ENCODE peak calls at places on chromosomes 6 and 20, in nine cellular contexts. One of them, this sample, is unnamed.

GRCh38 chr20:1283522-1284210 is 17.6 kb downstream of the SNPH start:
- DNase-seq in AG04450: no peak
- DNase-seq in breast epithelium: no peak
- DNase-seq in IMR-90: peak; percentile 30
- DNase-seq in A549: no peak
- DNase-seq in lower lobe of right lung: no peak
- DNase-seq in kidney epithelial cell: no peak
- DNase-seq in astrocyte of the cerebellum: no peak
- DNase-seq in mammary epithelial cell: no peak
- DNase-seq in this sample: no peak

GRCh38 chr6:47321582-47321981 is 11.9 kb upstream of the TNFRSF21 start:
- DNase-seq in lower lobe of right lung: no peak
- DNase-seq in AG04450: no peak
- DNase-seq in breast epithelium: no peak
- DNase-seq in mammary epithelial cell: no peak
- DNase-seq in IMR-90: no peak
- DNase-seq in A549: no peak
- DNase-seq in astrocyte of the cerebellum: no peak
- DNase-seq in kidney epithelial cell: no peak
- DNase-seq in this sample: no peak

GRCh38 chr6:7042654-7043545 is 64.9 kb upstream of the RREB1 start:
- DNase-seq in A549: no peak
- DNase-seq in breast epithelium: no peak
- DNase-seq in IMR-90: no peak
- DNase-seq in AG04450: no peak
- DNase-seq in mammary epithelial cell: no peak
- DNase-seq in kidney epithelial cell: no peak
- DNase-seq in astrocyte of the cerebellum: no peak
- DNase-seq in lower lobe of right lung: no peak
- DNase-seq in this sample: no peak

GRCh38 chr6:143549630-143550268 is 38.2 kb upstream of the FUCA2 start:
- DNase-seq in mammary epithelial cell: peak; percentile 93
- DNase-seq in AG04450: no peak
- DNase-seq in A549: no peak
- DNase-seq in IMR-90: no peak
- DNase-seq in lower lobe of right lung: no peak
- DNase-seq in astrocyte of the cerebellum: no peak
- DNase-seq in breast epithelium: no peak
- DNase-seq in kidney epithelial cell: no peak
- DNase-seq in this sample: peak; percentile 97

GRCh38 chr6:40887904-40888303 is 151.1 kb downstream of the UNC5CL start:
- DNase-seq in astrocyte of the cerebellum: no peak
- DNase-seq in lower lobe of right lung: no peak
- DNase-seq in kidney epithelial cell: no peak
- DNase-seq in IMR-90: no peak
- DNase-seq in breast epithelium: no peak
- DNase-seq in mammary epithelial cell: no peak
- DNase-seq in AG04450: no peak
- DNase-seq in A549: no peak
- DNase-seq in this sample: no peak

GRCh38 chr6:36578030-36578825 is 15.9 kb upstream of the SRSF3 start:
- DNase-seq in astrocyte of the cerebellum: no peak
- DNase-seq in breast epithelium: no peak
- DNase-seq in A549: no peak
- DNase-seq in kidney epithelial cell: no peak
- DNase-seq in AG04450: no peak
- DNase-seq in mammary epithelial cell: no peak
- DNase-seq in lower lobe of right lung: no peak
- DNase-seq in IMR-90: no peak
- DNase-seq in this sample: no peak

GRCh38 chr20:25282034-25282781 is 34.3 kb downstream of the PYGB start:
- DNase-seq in A549: no peak
- DNase-seq in astrocyte of the cerebellum: no peak
- DNase-seq in IMR-90: no peak
- DNase-seq in AG04450: no peak
- DNase-seq in mammary epithelial cell: no peak
- DNase-seq in kidney epithelial cell: no peak
- DNase-seq in breast epithelium: peak; percentile 44
- DNase-seq in lower lobe of right lung: peak; percentile 34
- DNase-seq in this sample: no peak

GRCh38 chr6:102298066-102298465 is 904.6 kb downstream of the GRIK2 start:
- DNase-seq in breast epithelium: no peak
- DNase-seq in A549: no peak
- DNase-seq in astrocyte of the cerebellum: no peak
- DNase-seq in mammary epithelial cell: no peak
- DNase-seq in lower lobe of right lung: no peak
- DNase-seq in kidney epithelial cell: no peak
- DNase-seq in AG04450: no peak
- DNase-seq in IMR-90: no peak
- DNase-seq in this sample: no peak

GRCh38 chr20:34302312-34302722 is 838 bp downstream of the AHCY start:
- DNase-seq in mammary epithelial cell: peak; percentile 25
- DNase-seq in breast epithelium: no peak
- DNase-seq in AG04450: no peak
- DNase-seq in astrocyte of the cerebellum: no peak
- DNase-seq in IMR-90: peak; percentile 47
- DNase-seq in kidney epithelial cell: no peak
- DNase-seq in lower lobe of right lung: no peak
- DNase-seq in A549: no peak
- DNase-seq in this sample: peak; percentile 70

GRCh38 chr6:77456531-77457248 is 6.6 kb downstream of the HTR1B start:
- DNase-seq in A549: peak; percentile 77
- DNase-seq in lower lobe of right lung: no peak
- DNase-seq in astrocyte of the cerebellum: peak; percentile 89
- DNase-seq in IMR-90: peak; percentile 100
- DNase-seq in mammary epithelial cell: peak; percentile 85
- DNase-seq in kidney epithelial cell: peak; percentile 77
- DNase-seq in AG04450: peak; percentile 99
- DNase-seq in breast epithelium: no peak
- DNase-seq in this sample: peak; percentile 94

GRCh38 chr6:77454386-77454785 is 8.9 kb downstream of the HTR1B start:
- DNase-seq in lower lobe of right lung: no peak
- DNase-seq in A549: no peak
- DNase-seq in astrocyte of the cerebellum: no peak
- DNase-seq in mammary epithelial cell: peak; percentile 15
- DNase-seq in AG04450: no peak
- DNase-seq in kidney epithelial cell: no peak
- DNase-seq in IMR-90: peak; percentile 21
- DNase-seq in breast epithelium: no peak
- DNase-seq in this sample: peak; percentile 86

GRCh38 chr6:77455271-77455670 is 8.0 kb downstream of the HTR1B start:
- DNase-seq in astrocyte of the cerebellum: no peak
- DNase-seq in mammary epithelial cell: no peak
- DNase-seq in breast epithelium: no peak
- DNase-seq in kidney epithelial cell: no peak
- DNase-seq in lower lobe of right lung: no peak
- DNase-seq in A549: no peak
- DNase-seq in IMR-90: peak; percentile 66
- DNase-seq in AG04450: no peak
- DNase-seq in this sample: no peak

GRCh38 chr6:77458421-77458820 is 4.9 kb downstream of the HTR1B start:
- DNase-seq in kidney epithelial cell: no peak
- DNase-seq in astrocyte of the cerebellum: no peak
- DNase-seq in A549: no peak
- DNase-seq in breast epithelium: no peak
- DNase-seq in AG04450: no peak
- DNase-seq in lower lobe of right lung: no peak
- DNase-seq in IMR-90: no peak
- DNase-seq in mammary epithelial cell: no peak
- DNase-seq in this sample: no peak

GRCh38 chr6:77457720-77458349 is 5.5 kb downstream of the HTR1B start:
- DNase-seq in IMR-90: peak; percentile 97
- DNase-seq in kidney epithelial cell: peak; percentile 34
- DNase-seq in AG04450: peak; percentile 90
- DNase-seq in astrocyte of the cerebellum: peak; percentile 86
- DNase-seq in A549: peak; percentile 78
- DNase-seq in mammary epithelial cell: peak; percentile 75
- DNase-seq in breast epithelium: no peak
- DNase-seq in lower lobe of right lung: peak; percentile 47
- DNase-seq in this sample: peak; percentile 92
- TF ChIP-seq CTCF in IMR-90: peak; percentile 84
- TF ChIP-seq CTCF in kidney epithelial cell: peak; percentile 82
- TF ChIP-seq CTCF in AG04450: peak; percentile 85
- TF ChIP-seq CTCF in astrocyte of the cerebellum: peak; percentile 80
- TF ChIP-seq CTCF in A549: peak; percentile 56
- TF ChIP-seq CTCF in mammary epithelial cell: peak; percentile 64
- TF ChIP-seq CTCF in breast epithelium: peak; percentile 45
- TF ChIP-seq CTCF in lower lobe of right lung: peak; percentile 72
- TF ChIP-seq CTCF in this sample: peak; percentile 77

GRCh38 chr20:4147319-4147718 is 132.0 kb upstream of the RNF24 start:
- DNase-seq in lower lobe of right lung: no peak
- DNase-seq in IMR-90: no peak
- DNase-seq in astrocyte of the cerebellum: no peak
- DNase-seq in breast epithelium: no peak
- DNase-seq in mammary epithelial cell: no peak
- DNase-seq in AG04450: no peak
- DNase-seq in A549: no peak
- DNase-seq in kidney epithelial cell: no peak
- DNase-seq in this sample: peak; percentile 19

GRCh38 chr20:4151991-4152695 is 136.8 kb upstream of the RNF24 start:
- DNase-seq in A549: no peak
- DNase-seq in kidney epithelial cell: peak; percentile 86
- DNase-seq in IMR-90: peak; percentile 78
- DNase-seq in astrocyte of the cerebellum: peak; percentile 59
- DNase-seq in AG04450: no peak
- DNase-seq in lower lobe of right lung: peak; percentile 48
- DNase-seq in breast epithelium: peak; percentile 25
- DNase-seq in mammary epithelial cell: no peak
- DNase-seq in this sample: peak; percentile 27

GRCh38 chr20:4151342-4151741 is 136.0 kb upstream of the RNF24 start:
- DNase-seq in astrocyte of the cerebellum: no peak
- DNase-seq in mammary epithelial cell: no peak
- DNase-seq in breast epithelium: no peak
- DNase-seq in A549: no peak
- DNase-seq in IMR-90: no peak
- DNase-seq in lower lobe of right lung: no peak
- DNase-seq in AG04450: no peak
- DNase-seq in kidney epithelial cell: no peak
- DNase-seq in this sample: no peak

GRCh38 chr20:4152696-4153235 is 137.4 kb upstream of the RNF24 start:
- DNase-seq in A549: no peak
- DNase-seq in astrocyte of the cerebellum: no peak
- DNase-seq in kidney epithelial cell: no peak
- DNase-seq in lower lobe of right lung: no peak
- DNase-seq in breast epithelium: no peak
- DNase-seq in IMR-90: peak; percentile 64
- DNase-seq in AG04450: no peak
- DNase-seq in mammary epithelial cell: no peak
- DNase-seq in this sample: no peak

GRCh38 chr20:4150095-4150492 is 134.7 kb upstream of the RNF24 start:
- DNase-seq in astrocyte of the cerebellum: no peak
- DNase-seq in kidney epithelial cell: no peak
- DNase-seq in IMR-90: peak; percentile 64
- DNase-seq in A549: peak; percentile 71
- DNase-seq in lower lobe of right lung: no peak
- DNase-seq in mammary epithelial cell: no peak
- DNase-seq in breast epithelium: peak; percentile 24
- DNase-seq in AG04450: no peak
- DNase-seq in this sample: peak; percentile 28
- H3K4me3 ChIP-seq in astrocyte of the cerebellum: peak overlapping the region; percentile 80
- H3K4me3 ChIP-seq in kidney epithelial cell: peak overlapping the region; percentile 92
- H3K4me3 ChIP-seq in IMR-90: peak overlapping the region; percentile 70
- H3K4me3 ChIP-seq in A549: peak overlapping the region; percentile 93
- H3K4me3 ChIP-seq in lower lobe of right lung: peak overlapping the region; percentile 70
- H3K4me3 ChIP-seq in mammary epithelial cell: peak overlapping the region; percentile 63
- H3K4me3 ChIP-seq in breast epithelium: peak overlapping the region; percentile 82
- H3K4me3 ChIP-seq in AG04450: peak overlapping the region; percentile 75
- H3K4me3 ChIP-seq in this sample: peak overlapping the region; percentile 57

GRCh38 chr6:30724906-30725667 is 4.9 kb downstream of the TUBB start:
- DNase-seq in astrocyte of the cerebellum: no peak
- DNase-seq in A549: no peak
- DNase-seq in IMR-90: peak; percentile 16
- DNase-seq in AG04450: no peak
- DNase-seq in mammary epithelial cell: no peak
- DNase-seq in breast epithelium: no peak
- DNase-seq in lower lobe of right lung: no peak
- DNase-seq in kidney epithelial cell: no peak
- DNase-seq in this sample: no peak

GRCh38 chr6:30726506-30727413 is 6.6 kb downstream of the TUBB start:
- DNase-seq in A549: no peak
- DNase-seq in IMR-90: peak; percentile 27
- DNase-seq in breast epithelium: no peak
- DNase-seq in mammary epithelial cell: no peak
- DNase-seq in kidney epithelial cell: no peak
- DNase-seq in astrocyte of the cerebellum: no peak
- DNase-seq in AG04450: no peak
- DNase-seq in lower lobe of right lung: no peak
- DNase-seq in this sample: no peak

GRCh38 chr6:30730611-30731435 is 10.7 kb downstream of the TUBB start:
- DNase-seq in IMR-90: peak; percentile 47
- DNase-seq in mammary epithelial cell: peak; percentile 88
- DNase-seq in kidney epithelial cell: no peak
- DNase-seq in lower lobe of right lung: peak; percentile 86
- DNase-seq in A549: peak; percentile 74
- DNase-seq in AG04450: no peak
- DNase-seq in astrocyte of the cerebellum: no peak
- DNase-seq in breast epithelium: peak; percentile 84
- DNase-seq in this sample: peak; percentile 91

GRCh38 chr6:30725713-30726505 is 5.8 kb downstream of the TUBB start:
- DNase-seq in astrocyte of the cerebellum: no peak
- DNase-seq in AG04450: no peak
- DNase-seq in mammary epithelial cell: no peak
- DNase-seq in kidney epithelial cell: no peak
- DNase-seq in A549: peak; percentile 36
- DNase-seq in lower lobe of right lung: no peak
- DNase-seq in IMR-90: peak; percentile 68
- DNase-seq in breast epithelium: no peak
- DNase-seq in this sample: no peak

DNA sequence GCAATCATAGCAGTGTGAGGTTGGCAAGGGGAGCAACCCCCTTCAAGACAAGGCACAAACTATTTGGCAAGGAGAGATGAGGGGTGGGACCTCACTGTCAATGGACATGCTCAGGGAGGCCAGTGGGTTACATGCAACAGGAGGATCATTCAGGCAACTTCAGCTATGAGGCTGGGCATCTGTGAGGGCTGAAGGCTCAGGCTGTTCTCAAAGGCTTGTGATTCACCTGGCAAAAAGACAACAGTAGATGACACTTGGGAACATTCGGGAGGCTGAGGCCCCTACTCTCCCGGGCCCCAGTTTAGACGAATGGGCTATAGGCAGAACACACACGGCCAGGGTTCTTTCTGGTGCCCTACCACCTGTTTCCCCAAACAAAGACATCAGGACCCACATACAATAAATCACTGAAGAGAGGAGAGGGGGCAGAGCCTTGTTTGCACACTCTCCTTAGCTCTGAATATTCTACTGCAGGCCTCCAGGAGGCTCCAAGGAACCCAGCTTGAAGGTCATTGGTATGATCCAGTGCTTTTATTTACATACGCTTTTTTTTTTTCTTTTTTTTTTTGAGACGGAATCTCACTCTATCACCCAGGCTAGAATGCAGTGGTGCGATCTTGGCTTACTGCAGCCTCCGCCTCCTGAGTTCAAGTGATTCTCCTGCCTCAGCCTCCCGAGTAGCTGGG is 7.9 kb downstream of the TUBB start:
- DNase-seq in IMR-90: peak; percentile 71
- DNase-seq in A549: peak; percentile 56
- DNase-seq in lower lobe of right lung: no peak
- DNase-seq in mammary epithelial cell: no peak
- DNase-seq in breast epithelium: no peak
- DNase-seq in AG04450: no peak
- DNase-seq in astrocyte of the cerebellum: no peak
- DNase-seq in kidney epithelial cell: no peak
- DNase-seq in this sample: no peak
- TF ChIP-seq CTCF in IMR-90: peak; percentile 50
- TF ChIP-seq CTCF in A549: no peak
- TF ChIP-seq CTCF in lower lobe of right lung: no peak
- TF ChIP-seq CTCF in mammary epithelial cell: no peak
- TF ChIP-seq CTCF in breast epithelium: no peak
- TF ChIP-seq CTCF in AG04450: peak; percentile 56
- TF ChIP-seq CTCF in astrocyte of the cerebellum: peak; percentile 37
- TF ChIP-seq CTCF in kidney epithelial cell: peak; percentile 6
- TF ChIP-seq CTCF in this sample: no peak

GRCh38 chr6:54907316-54907715 is 60.7 kb downstream of the FAM83B start:
- DNase-seq in A549: no peak
- DNase-seq in breast epithelium: no peak
- DNase-seq in AG04450: no peak
- DNase-seq in mammary epithelial cell: no peak
- DNase-seq in IMR-90: no peak
- DNase-seq in kidney epithelial cell: no peak
- DNase-seq in lower lobe of right lung: no peak
- DNase-seq in astrocyte of the cerebellum: no peak
- DNase-seq in this sample: no peak
- H3K4me3 ChIP-seq in A549: no peak overlapping the region
- H3K4me3 ChIP-seq in breast epithelium: no peak overlapping the region
- H3K4me3 ChIP-seq in AG04450: no peak overlapping the region
- H3K4me3 ChIP-seq in mammary epithelial cell: no peak overlapping the region
- H3K4me3 ChIP-seq in IMR-90: no peak overlapping the region
- H3K4me3 ChIP-seq in kidney epithelial cell: no peak overlapping the region
- H3K4me3 ChIP-seq in lower lobe of right lung: no peak overlapping the region
- H3K4me3 ChIP-seq in astrocyte of the cerebellum: no peak overlapping the region
- H3K4me3 ChIP-seq in this sample: no peak overlapping the region

This sample was measured in epithelial cell of esophagus.